ENCODE peak calls at places on chromosomes 2 and 18, in eight cellular contexts. O, S, R, U, Y, E, Q and A are unnamed samples. For H3K4me1, the result is how much of the 10 kb centered on the place peaks cover.

GRCh38 chr2:55014962-55015939 is 35.0 kb downstream of the RTN4 start:
- DNase-seq in O (no peak), S (peak), R (no peak), U (no peak), Y (peak), E (no peak), Q (peak), A (peak)

GRCh38 chr18:33369711-33370449 is 70.6 kb downstream of the CCDC178 start:
- DNase-seq in O (no peak), S (no peak), R (no peak), U (no peak), Y (no peak), E (no peak), Q (no peak), A (no peak)

GRCh38 chr18:13136056-13136688 is 82.4 kb upstream of the LDLRAD4 start:
- DNase-seq in O (no peak), S (no peak), R (peak), U (no peak), Y (no peak), E (no peak), Q (no peak), A (peak)

GRCh38 chr2:49444005-49444404 is 289.7 kb upstream of the FSHR start:
- DNase-seq in O (no peak), S (no peak), R (no peak), U (no peak), Y (no peak), E (no peak), Q (no peak), A (no peak)

GRCh38 chr18:75135158-75135725 is 73.7 kb downstream of the PTGR3 start:
- DNase-seq in O (no peak), S (no peak), R (peak), U (no peak), Y (no peak), E (no peak), Q (no peak), A (no peak)

GRCh38 chr18:62450546-62451395 is 72.1 kb upstream of the ZCCHC2 start:
- DNase-seq in O (peak), S (no peak), R (peak), U (peak), Y (peak), E (peak), Q (peak), A (peak)

GRCh38 chr2:46002507-46002883 is 294.7 kb upstream of the EPAS1 start:
- DNase-seq in O (no peak), S (peak), R (no peak), U (no peak), Y (no peak), E (no peak), Q (no peak), A (peak)

GRCh38 chr2:3264010-3264744 is 113.4 kb downstream of the EIPR1 start:
- DNase-seq in O (no peak), S (no peak), R (no peak), U (no peak), Y (no peak), E (no peak), Q (no peak), A (no peak)

GRCh38 chr2:101433465-101433864 is 41.4 kb downstream of the RFX8 start:
- DNase-seq in O (no peak), S (no peak), R (no peak), U (no peak), Y (no peak), E (no peak), Q (no peak), A (no peak)

GRCh38 chr2:69113627-69114026 is 100.6 kb downstream of the ANTXR1 start:
- DNase-seq in O (no peak), S (no peak), R (no peak), U (no peak), Y (no peak), E (no peak), Q (no peak), A (peak)

GRCh38 chr2:37819228-37819627 is 105.9 kb upstream of the RMDN2 start:
- DNase-seq in O (no peak), S (no peak), R (no peak), U (no peak), Y (no peak), E (no peak), Q (no peak), A (peak)

GRCh38 chr18:43648002-43648401 is 370.7 kb upstream of the SYT4 start:
- DNase-seq in O (no peak), S (no peak), R (no peak), U (no peak), Y (no peak), E (no peak), Q (no peak), A (no peak)

GRCh38 chr2:226725096-226725495 is 74.5 kb downstream of the IRS1 start:
- DNase-seq in O (no peak), S (no peak), R (no peak), U (no peak), Y (no peak), E (no peak), Q (no peak), A (no peak)

GRCh38 chr2:176092270-176093144 is at the start of gene HOXD13:
- DNase-seq in O (peak), S (no peak), R (no peak), U (no peak), Y (no peak), E (peak), Q (no peak), A (no peak)

GRCh38 chr2:240522406-240522805 is 35.4 kb downstream of the ANKMY1 start:
- DNase-seq in O (no peak), S (no peak), R (peak), U (no peak), Y (no peak), E (peak), Q (no peak), A (no peak)

GRCh38 chr18:2846638-2847340 is at the start of gene EMILIN2:
- DNase-seq in O (peak), S (peak), R (peak), U (peak), Y (peak), E (peak), Q (peak), A (peak)

GRCh38 chr2:3193423-3194330 is 183.9 kb downstream of the EIPR1 start:
- DNase-seq in O (no peak), S (no peak), R (peak), U (no peak), Y (no peak), E (no peak), Q (no peak), A (no peak)

GRCh38 chr2:239285071-239285931 is 115.5 kb downstream of the HDAC4 start:
- DNase-seq in O (peak), S (no peak), R (peak), U (no peak), Y (no peak), E (peak), Q (peak), A (peak)

GRCh38 chr2:98909381-98910211 is 26.4 kb downstream of the CRACDL start:
- DNase-seq in O (no peak), S (peak), R (peak), U (peak), Y (peak), E (peak), Q (no peak), A (peak)

GRCh38 chr2:207930747-207931146 is 94.6 kb downstream of the PLEKHM3 start:
- DNase-seq in O (peak), S (peak), R (no peak), U (no peak), Y (no peak), E (peak), Q (no peak), A (peak)

GRCh38 chr2:238684362-238685326 is 163.2 kb upstream of the TWIST2 start:
- DNase-seq in O (no peak), S (no peak), R (no peak), U (peak), Y (peak), E (no peak), Q (no peak), A (peak)

GRCh38 chr18:33916200-33916599 is 308.5 kb downstream of the NOL4 start:
- DNase-seq in O (no peak), S (no peak), R (no peak), U (no peak), Y (no peak), E (no peak), Q (no peak), A (no peak)

GRCh38 chr2:5845798-5846197 is 153.6 kb downstream of the SOX11 start:
- DNase-seq in O (no peak), S (no peak), R (no peak), U (no peak), Y (no peak), E (no peak), Q (no peak), A (no peak)

GRCh38 chr2:131039908-131040660 is 53.2 kb downstream of the FAM168B start:
- DNase-seq in O (no peak), S (no peak), R (peak), U (no peak), Y (no peak), E (peak), Q (no peak), A (no peak)

GRCh38 chr18:5738561-5738960 is 156.8 kb downstream of the TMEM200C start:
- DNase-seq in O (no peak), S (no peak), R (no peak), U (no peak), Y (no peak), E (no peak), Q (no peak), A (no peak)

GRCh38 chr18:76495435-76496199 is 575 bp upstream of the ZNF516 start:
- DNase-seq in O (peak), S (no peak), R (peak), U (peak), Y (no peak), E (peak), Q (no peak), A (peak)

GRCh38 chr18:75915941-75916640 is 488.6 kb upstream of the SMIM21 start:
- DNase-seq in O (no peak), S (no peak), R (peak), U (no peak), Y (no peak), E (peak), Q (peak), A (peak)

GRCh38 chr18:49561377-49562193 is at the start of gene LIPG:
- DNase-seq in O (peak), S (peak), R (no peak), U (peak), Y (peak), E (peak), Q (peak), A (peak)

GRCh38 chr2:16257001-16257724 is 316.8 kb downstream of the MYCN start:
- DNase-seq in O (no peak), S (no peak), R (no peak), U (no peak), Y (no peak), E (no peak), Q (no peak), A (no peak)

GRCh38 chr18:7733642-7734041 is 166.5 kb downstream of the PTPRM start:
- DNase-seq in O (no peak), S (peak), R (no peak), U (no peak), Y (no peak), E (no peak), Q (no peak), A (no peak)

GRCh38 chr2:84959045-84959493 is 11.9 kb upstream of the KCMF1 start:
- DNase-seq in O (no peak), S (no peak), R (no peak), U (no peak), Y (peak), E (no peak), Q (no peak), A (peak)

GRCh38 chr2:235639387-235639786 is 145.5 kb downstream of the AGAP1 start:
- DNase-seq in O (no peak), S (no peak), R (no peak), U (peak), Y (no peak), E (no peak), Q (no peak), A (peak)

GRCh38 chr2:172216348-172216933 is 113.7 kb upstream of the DLX2 start:
- DNase-seq in O (no peak), S (no peak), R (no peak), U (no peak), Y (no peak), E (no peak), Q (no peak), A (no peak)

GRCh38 chr18:57026316-57026715 is 120.6 kb upstream of the BOD1L2 start:
- DNase-seq in O (no peak), S (no peak), R (no peak), U (no peak), Y (no peak), E (no peak), Q (no peak), A (peak)

GRCh38 chr2:32825291-32825712 is 121.5 kb upstream of the LTBP1 start:
- DNase-seq in O (no peak), S (no peak), R (no peak), U (peak), Y (peak), E (no peak), Q (no peak), A (peak)

GRCh38 chr2:220891405-220891804 is 680.7 kb downstream of the EPHA4 start:
- DNase-seq in O (no peak), S (no peak), R (no peak), U (no peak), Y (peak), E (no peak), Q (no peak), A (peak)

GRCh38 chr18:30679285-30679930 is 363.1 kb downstream of the DSC3 start:
- DNase-seq in O (no peak), S (no peak), R (no peak), U (no peak), Y (no peak), E (no peak), Q (peak), A (no peak)

GRCh38 chr18:30675072-30675471 is 367.5 kb downstream of the DSC3 start:
- DNase-seq in O (no peak), S (no peak), R (no peak), U (no peak), Y (no peak), E (no peak), Q (no peak), A (no peak)

GRCh38 chr18:30675905-30676620 is 366.5 kb downstream of the DSC3 start:
- DNase-seq in O (no peak), S (no peak), R (no peak), U (no peak), Y (no peak), E (no peak), Q (peak), A (no peak)

GRCh38 chr18:30674619-30675018 is 367.9 kb downstream of the DSC3 start:
- DNase-seq in O (no peak), S (no peak), R (no peak), U (no peak), Y (no peak), E (no peak), Q (no peak), A (no peak)

DNA sequence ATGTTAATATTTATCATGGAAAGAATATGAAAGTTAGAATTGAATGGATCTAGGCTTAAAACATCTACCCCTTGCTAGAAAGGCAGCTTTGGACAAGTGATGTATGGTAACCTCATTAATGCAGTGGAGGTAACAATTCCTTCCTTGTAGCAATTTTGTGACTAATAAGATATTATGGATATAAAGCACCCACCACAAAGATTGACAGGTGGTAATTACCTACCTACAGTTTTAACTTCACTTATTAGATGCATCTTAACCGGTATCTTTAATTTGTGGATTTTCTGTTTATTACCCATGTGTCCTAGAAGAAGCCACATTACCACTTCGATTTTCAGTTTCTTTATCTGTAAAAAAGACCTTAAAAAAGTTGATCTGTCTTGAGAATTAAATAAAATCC is 367.0 kb downstream of the DSC3 start:
- DNase-seq in O (no peak), S (no peak), R (no peak), U (no peak), Y (no peak), E (no peak), Q (no peak), A (no peak)
- H3K4me1 ChIP-seq in O (under half), S (under half), R (under half), U (under half), Y (under half), E (under half), Q (under half), A (under half)

GRCh38 chr18:21402272-21402671 is 160.2 kb downstream of the GREB1L start:
- DNase-seq in O (no peak), S (no peak), R (no peak), U (no peak), Y (no peak), E (no peak), Q (no peak), A (no peak)
- TF ChIP-seq CTCF in O (no peak), S (no peak), R (no peak), U (no peak), Y (no peak), E (no peak), Q (no peak), A (no peak)

DNA sequence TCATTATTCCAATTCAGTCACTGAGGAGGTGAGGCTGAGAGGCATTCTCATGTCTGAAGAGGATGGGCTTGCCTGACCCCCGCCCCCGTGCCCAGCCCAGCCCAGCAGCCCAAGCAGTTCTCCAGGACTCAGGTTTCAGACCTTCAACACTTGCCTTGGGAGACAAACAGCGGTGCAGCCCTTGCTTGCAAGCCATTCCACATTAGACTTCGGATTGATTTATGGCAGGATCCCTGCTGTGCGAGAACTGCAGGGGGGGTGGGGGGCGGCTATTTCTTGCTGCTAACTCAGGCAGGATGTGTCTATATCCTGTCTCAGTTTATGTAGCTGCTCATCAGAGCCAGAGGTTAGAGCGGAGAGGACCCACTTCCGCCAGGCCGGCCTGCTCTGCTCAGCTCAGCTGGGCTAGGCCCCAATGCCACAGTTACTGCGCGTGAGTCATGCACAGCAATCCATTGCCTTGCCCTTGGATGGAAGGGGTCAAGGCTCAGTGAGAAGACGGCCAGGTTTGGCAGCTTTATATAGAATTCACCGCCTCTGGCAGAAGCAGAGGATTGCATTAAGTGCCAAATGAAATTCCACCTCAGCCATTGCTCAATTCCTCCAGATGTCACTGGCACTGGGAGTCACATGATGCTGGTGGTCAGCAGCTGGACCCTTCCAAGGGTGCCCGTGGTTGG is 1.8 kb downstream of the GYPC start:
- DNase-seq in O (peak), S (no peak), R (peak), U (peak), Y (peak), E (no peak), Q (peak), A (peak)
- H3K4me1 ChIP-seq in O (under half), S (under half), R (half or more), U (half or more), Y (under half), E (under half), Q (half or more), A (under half)

DNA sequence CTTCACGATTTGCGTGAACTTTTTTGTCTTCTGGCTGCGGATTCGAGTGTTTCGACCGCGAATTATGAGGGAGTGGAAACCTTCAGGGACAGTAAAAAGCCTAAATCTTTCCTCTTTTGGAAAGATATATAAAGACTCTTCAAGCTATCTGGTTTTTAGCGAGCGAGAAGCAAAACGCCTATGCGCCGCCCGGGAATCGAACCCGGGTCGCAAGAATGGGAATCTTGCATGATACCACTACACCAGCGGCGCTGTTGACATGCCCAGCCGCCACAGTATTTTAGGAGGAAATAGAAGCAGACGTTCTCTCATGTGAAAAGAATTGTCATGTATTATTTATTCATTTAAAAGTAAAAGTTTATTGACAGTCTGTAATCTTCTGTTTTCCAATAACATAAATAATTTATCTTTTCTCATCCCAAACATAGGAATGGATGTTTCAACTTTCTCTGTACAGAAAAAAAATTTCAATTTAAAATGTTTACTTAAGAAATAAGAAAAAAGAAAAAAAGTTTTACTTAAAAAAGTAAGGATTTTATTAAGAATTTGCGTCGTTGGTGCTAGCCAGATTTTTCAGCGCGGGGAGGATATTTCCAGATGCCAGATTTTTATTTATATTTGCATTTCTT is 496 bp upstream of the TIA1 start:
- DNase-seq in O (peak), S (no peak), R (peak), U (peak), Y (no peak), E (no peak), Q (no peak), A (no peak)
- TF ChIP-seq CTCF in O (no peak), S (no peak), R (no peak), U (no peak), Y (no peak), E (no peak), Q (no peak), A (no peak)